ENCODE peak calls at places on chromosomes 4 and X, in four cellular contexts. N is HepG2, V is GM12878, H is SK-N-SH. X is an unnamed sample.
A peak's percentile ranks its signal among the peaks of the same experiment; 100 is the strongest.

GRCh38 chrX:41661366-41662095 is 27.2 kb upstream of the GPR34 start:
- DNase-seq in N (no peak), V (no peak), H (no peak), X (peak; percentile 4)

GRCh38 chr4:25837107-25837506 is 25.7 kb downstream of the SEL1L3 start:
- DNase-seq in N (no peak), H (no peak), V (no peak), X (no peak)

GRCh38 chr4:100935090-100935489 is 412.2 kb downstream of the PPP3CA start:
- DNase-seq in V (no peak), N (no peak), H (peak; percentile 9), X (peak; percentile 8)

GRCh38 chr4:58064618-58065017 is 954.4 kb upstream of the IGFBP7 start:
- DNase-seq in N (no peak), V (no peak), H (no peak), X (no peak)

GRCh38 chrX:139920306-139920705 is 12.5 kb downstream of the ATP11C start:
- DNase-seq in H (no peak), V (no peak), N (no peak), X (no peak)

GRCh38 chr4:22345678-22346077 is 170.2 kb downstream of the ADGRA3 start:
- DNase-seq in H (no peak), N (no peak), V (no peak), X (no peak)

GRCh38 chr4:189374176-189374575 is 566.5 kb upstream of the FRG1 start:
- DNase-seq in V (no peak), N (no peak), H (no peak), X (no peak)

GRCh38 chr4:65865489-65865888 is 195.2 kb upstream of the EPHA5 start:
- DNase-seq in V (no peak), N (peak; percentile 13), H (peak; percentile 2), X (peak; percentile 21)

GRCh38 chrX:23276475-23276874 is 58.2 kb upstream of the PTCHD1 start:
- DNase-seq in V (no peak), N (no peak), H (no peak), X (no peak)

GRCh38 chr4:12360391-12360790 is 931.7 kb upstream of the HS3ST1 start:
- DNase-seq in N (no peak), V (no peak), H (no peak), X (no peak)

GRCh38 chr4:108502366-108502765 is 118.0 kb upstream of the RPL34 start:
- DNase-seq in V (no peak), H (no peak), N (no peak), X (no peak)

GRCh38 chrX:41275661-41276609 is 58.0 kb upstream of the DDX3X start:
- DNase-seq in N (peak; percentile 21), V (no peak), H (peak; percentile 93), X (peak; percentile 84)

GRCh38 chr4:82489076-82489475 is 58.7 kb downstream of the ENOPH1 start:
- DNase-seq in V (no peak), N (no peak), H (no peak), X (no peak)

GRCh38 chrX:44748014-44748413 is 95.8 kb upstream of the DUSP21 start:
- DNase-seq in N (no peak), V (no peak), H (peak; percentile 40), X (no peak)

GRCh38 chr4:41644288-41644914 is 104.1 kb downstream of the PHOX2B start:
- DNase-seq in H (peak; percentile 75), V (no peak), N (peak; percentile 3), X (peak; percentile 31)

GRCh38 chr4:118969359-118969758 is 80.7 kb downstream of the SYNPO2 start:
- DNase-seq in V (no peak), H (peak; percentile 61), N (peak; percentile 11), X (peak; percentile 8)

GRCh38 chr4:158169931-158170690 is 2.7 kb downstream of the GASK1B start:
- DNase-seq in N (peak; percentile 4), H (no peak), V (no peak), X (no peak)

GRCh38 chr4:107931775-107932321 is 499 bp downstream of the CYP2U1 start:
- DNase-seq in V (no peak), H (no peak), N (no peak), X (no peak)

GRCh38 chr4:7928711-7929505 is 10.8 kb downstream of the AFAP1 start:
- DNase-seq in N (peak; percentile 56), V (no peak), H (peak; percentile 66), X (no peak)

GRCh38 chr4:173334891-173335754 is 965 bp upstream of the HMGB2 start:
- DNase-seq in H (peak; percentile 92), N (peak; percentile 83), V (peak; percentile 39), X (peak; percentile 87)

GRCh38 chr4:42172391-42172790 is 19.9 kb upstream of the BEND4 start:
- DNase-seq in V (no peak), H (no peak), N (no peak), X (no peak)

GRCh38 chrX:100944601-100945000 is 15.9 kb upstream of the XKRX start:
- DNase-seq in V (no peak), H (no peak), N (no peak), X (no peak)

GRCh38 chr4:77025643-77026321 is 50.0 kb downstream of the CCNI start:
- DNase-seq in V (peak; percentile 7), H (no peak), N (no peak), X (no peak)

GRCh38 chr4:15696866-15697265 is 6.0 kb upstream of the BST1 start:
- DNase-seq in V (no peak), N (no peak), H (no peak), X (no peak)

GRCh38 chr4:19983072-19983471 is 268.6 kb upstream of the SLIT2 start:
- DNase-seq in V (no peak), H (no peak), N (no peak), X (no peak)

GRCh38 chrX:65035451-65035779 is 59.2 kb upstream of the ZC4H2 start:
- DNase-seq in V (no peak), H (peak; percentile 46), N (no peak), X (no peak)

GRCh38 chrX:1581132-1581531 is 10.3 kb upstream of the AKAP17A start:
- DNase-seq in H (peak; percentile 61), N (peak; percentile 52), V (no peak), X (peak; percentile 71)

GRCh38 chr4:109411964-109412363 is 21.7 kb upstream of the SEC24B start:
- DNase-seq in N (no peak), V (no peak), H (no peak), X (no peak)

GRCh38 chr4:69617083-69617694 is 22.3 kb downstream of the UGT2A2 start:
- DNase-seq in V (no peak), N (peak; percentile 40), H (no peak), X (peak; percentile 61)

GRCh38 chrX:54042609-54043010 is 1.7 kb downstream of the PHF8 start:
- DNase-seq in H (peak; percentile 75), V (no peak), N (peak; percentile 48), X (peak; percentile 41)

GRCh38 chrX:128975716-128976115 is 547.6 kb downstream of the SMARCA1 start:
- DNase-seq in N (peak; percentile 23), V (no peak), H (peak; percentile 41), X (peak; percentile 23)

GRCh38 chr4:20194079-20195013 is 57.4 kb upstream of the SLIT2 start:
- DNase-seq in H (no peak), N (no peak), V (no peak), X (no peak)

GRCh38 chrX:122777766-122778165 is 406.3 kb upstream of the GRIA3 start:
- DNase-seq in H (no peak), V (no peak), N (no peak), X (no peak)

GRCh38 chr4:10002278-10002677 is 19.0 kb downstream of the SLC2A9 start:
- DNase-seq in H (no peak), V (no peak), N (peak; percentile 45), X (no peak)

GRCh38 chr4:6820695-6821094 is 38.2 kb downstream of the KIAA0232 start:
- DNase-seq in N (no peak), V (no peak), H (no peak), X (no peak)

GRCh38 chr4:6826781-6827508 is 44.4 kb downstream of the KIAA0232 start:
- DNase-seq in H (peak; percentile 27), N (no peak), V (no peak), X (no peak)

GRCh38 chr4:6825403-6825802 is 42.9 kb downstream of the KIAA0232 start:
- DNase-seq in N (no peak), H (no peak), V (no peak), X (no peak)

GRCh38 chr4:6824772-6825402 is 42.4 kb downstream of the KIAA0232 start:
- DNase-seq in N (no peak), V (no peak), H (no peak), X (no peak)

DNA sequence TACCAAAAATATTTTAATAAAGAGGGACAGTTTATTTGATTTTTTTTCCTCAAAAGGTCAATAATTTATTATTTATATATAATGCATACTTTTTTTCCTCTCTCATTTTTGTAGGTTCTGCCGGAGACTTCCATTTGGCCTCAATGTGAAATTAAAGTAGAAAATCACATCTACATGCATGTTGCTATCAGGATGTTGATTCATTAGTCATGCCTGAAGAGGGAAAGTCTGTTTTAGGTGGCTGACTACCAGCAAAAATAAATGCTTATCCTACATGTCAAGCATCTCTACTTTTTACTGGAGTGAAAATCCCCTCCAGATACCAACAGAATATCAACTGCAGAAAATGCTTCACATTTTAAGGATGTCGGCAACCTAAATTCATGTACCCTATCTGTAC is 41.5 kb downstream of the KIAA0232 start:
- DNase-seq in H (no peak), N (no peak), V (no peak), X (no peak)
- TF ChIP-seq PBX3 in H (no peak), N (no peak), V (no peak), X (no peak)

GRCh38 chrX:17323397-17323796 is 51.6 kb upstream of the NHS start:
- DNase-seq in V (no peak), N (no peak), H (no peak), X (no peak)

DNA sequence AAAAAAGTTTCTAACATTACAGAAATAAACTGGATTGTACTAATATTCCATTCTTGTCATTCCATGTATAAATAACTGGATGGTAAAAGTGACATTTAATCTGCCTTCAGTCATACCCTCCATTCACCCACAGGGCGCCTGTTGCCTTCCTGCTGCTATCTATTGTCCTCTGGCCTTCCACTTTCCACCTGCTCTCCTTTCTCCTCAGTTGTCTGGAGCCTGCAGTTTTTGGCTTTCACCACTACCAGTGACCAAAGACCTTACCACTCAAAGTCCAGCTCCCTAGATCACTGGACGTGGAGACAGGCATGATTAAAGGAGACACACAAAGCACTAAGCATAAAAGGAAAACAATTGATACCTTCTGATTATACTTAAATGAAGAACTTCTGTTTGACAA is 46.2 kb upstream of the NHS start:
- DNase-seq in H (no peak), N (no peak), V (no peak), X (no peak)
- TF ChIP-seq RAD21 in H (no peak), N (no peak), V (no peak), X (no peak)

GRCh38 chr4:151117371-151117962 is 18.0 kb downstream of the RPS3A start:
- DNase-seq in V (no peak), N (peak; percentile 78), H (peak; percentile 65), X (peak; percentile 49)
- TF ChIP-seq PBX3 in V (no peak), N (no peak), H (no peak), X (no peak)

DNA sequence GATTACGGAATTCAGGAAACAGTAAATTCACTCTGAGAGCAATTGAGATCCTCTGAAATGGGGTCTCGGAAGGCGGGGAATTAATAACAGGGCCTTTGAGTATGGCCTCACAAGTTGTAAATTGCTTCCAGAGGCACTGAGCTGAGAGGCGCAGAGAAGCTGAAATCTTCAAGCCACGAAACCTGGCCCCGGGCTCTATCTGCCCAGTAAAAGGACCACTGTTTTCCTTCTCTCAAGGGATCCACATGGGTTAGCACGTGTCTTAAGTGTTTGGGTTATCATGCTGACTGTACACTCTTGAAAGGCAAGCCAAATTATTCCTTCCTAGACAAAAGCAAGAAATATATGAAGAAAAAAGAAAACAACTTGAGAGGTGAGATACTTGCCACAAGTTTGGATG is 1012.9 kb upstream of the FTHL17 start:
- DNase-seq in N (no peak), V (no peak), H (no peak), X (no peak)
- TF ChIP-seq RAD21 in N (no peak), V (no peak), H (no peak), X (no peak)

GRCh38 chrX:132414404-132414803 is 74.4 kb downstream of the MBNL3 start:
- DNase-seq in H (no peak), N (peak; percentile 28), V (no peak), X (no peak)
- TF ChIP-seq PBX3 in H (no peak), N (no peak), V (no peak), X (no peak)

X was measured in A549.